ENCODE peak calls at places on chromosomes 11 and 22, in ten cellular contexts. B, A, U, P, K, L, Y, E, J and T are unnamed samples.

GRCh38 chr11:61691378-61692156 is 11.4 kb downstream of the DAGLA start:
- DNase-seq in B (no peak), A (no peak), U (no peak), P (no peak), K (peak), L (no peak), Y (peak), E (no peak), J (no peak), T (no peak)

GRCh38 chr22:48431536-48432315 is 1395.9 kb downstream of the BRD1 start:
- DNase-seq in B (no peak), A (no peak), U (no peak), P (no peak), K (no peak), L (no peak), Y (no peak), E (no peak), J (no peak), T (no peak)

GRCh38 chr11:134951305-134951700 is 539.3 kb upstream of the B3GAT1 start:
- DNase-seq in B (peak), A (peak), U (peak), P (no peak), K (no peak), L (peak), Y (no peak), E (peak), J (no peak), T (no peak)

GRCh38 chr11:2807276-2807681 is 78.3 kb downstream of the CDKN1C start:
- DNase-seq in B (peak), A (no peak), U (peak), P (no peak), K (peak), L (peak), Y (no peak), E (no peak), J (no peak), T (peak)

GRCh38 chr11:125257185-125257584 is 92.6 kb downstream of the PKNOX2 start:
- DNase-seq in B (no peak), A (no peak), U (peak), P (no peak), K (no peak), L (no peak), Y (no peak), E (no peak), J (no peak), T (no peak)

GRCh38 chr22:27475548-27475897 is 326.0 kb downstream of the MN1 start:
- DNase-seq in B (no peak), A (no peak), U (no peak), P (no peak), K (no peak), L (no peak), Y (no peak), E (no peak), J (no peak), T (no peak)

GRCh38 chr22:49905465-49905864 is 12.8 kb downstream of the ALG12 start:
- DNase-seq in B (no peak), A (no peak), U (no peak), P (no peak), K (no peak), L (no peak), Y (no peak), E (no peak), J (no peak), T (no peak)

GRCh38 chr11:110795124-110795624 is 82.9 kb upstream of the ARHGAP20 start:
- DNase-seq in B (peak), A (no peak), U (no peak), P (no peak), K (no peak), L (no peak), Y (no peak), E (no peak), J (no peak), T (no peak)

GRCh38 chr22:21942939-21943338 is 9.7 kb downstream of the PPM1F start:
- DNase-seq in B (no peak), A (no peak), U (peak), P (no peak), K (no peak), L (no peak), Y (no peak), E (no peak), J (no peak), T (peak)

GRCh38 chr22:32745251-32745995 is 56.1 kb upstream of the TIMP3 start:
- DNase-seq in B (no peak), A (peak), U (peak), P (no peak), K (no peak), L (peak), Y (no peak), E (no peak), J (no peak), T (peak)

GRCh38 chr11:133969072-133969471 is 12.3 kb upstream of the IGSF9B start:
- DNase-seq in B (no peak), A (no peak), U (no peak), P (no peak), K (no peak), L (no peak), Y (no peak), E (no peak), J (no peak), T (no peak)

GRCh38 chr11:50174975-50175374 is 142.3 kb downstream of the OR4C45 start:
- DNase-seq in B (no peak), A (no peak), U (no peak), P (no peak), K (no peak), L (no peak), Y (no peak), E (no peak), J (no peak), T (no peak)

GRCh38 chr11:75326439-75326810 is 25.0 kb downstream of the ARRB1 start:
- DNase-seq in B (no peak), A (peak), U (no peak), P (no peak), K (no peak), L (peak), Y (no peak), E (no peak), J (no peak), T (no peak)

GRCh38 chr11:124812876-124813275 is 12.7 kb upstream of the MSANTD2 start:
- DNase-seq in B (peak), A (no peak), U (peak), P (no peak), K (no peak), L (peak), Y (no peak), E (no peak), J (no peak), T (no peak)

GRCh38 chr22:50526849-50527801 is 1.7 kb upstream of the SCO2 start:
- DNase-seq in B (peak), A (no peak), U (peak), P (no peak), K (no peak), L (peak), Y (peak), E (no peak), J (no peak), T (peak)

GRCh38 chr11:83641511-83641910 is 355.3 kb upstream of the CCDC90B start:
- DNase-seq in B (peak), A (no peak), U (peak), P (no peak), K (no peak), L (no peak), Y (no peak), E (peak), J (no peak), T (peak)

GRCh38 chr11:8863838-8864237 is 47.2 kb upstream of the AKIP1 start:
- DNase-seq in B (peak), A (peak), U (peak), P (no peak), K (no peak), L (peak), Y (no peak), E (peak), J (no peak), T (no peak)

GRCh38 chr11:90134420-90135003 is at the start of gene NAALAD2:
- DNase-seq in B (peak), A (no peak), U (peak), P (no peak), K (no peak), L (peak), Y (no peak), E (peak), J (no peak), T (peak)

GRCh38 chr22:49204599-49205214 is 623.0 kb downstream of the BRD1 start:
- DNase-seq in B (no peak), A (no peak), U (no peak), P (no peak), K (no peak), L (no peak), Y (no peak), E (no peak), J (no peak), T (peak)

GRCh38 chr11:7262672-7263071 is 11.0 kb downstream of the SYT9 start:
- DNase-seq in B (no peak), A (no peak), U (no peak), P (no peak), K (no peak), L (no peak), Y (no peak), E (no peak), J (no peak), T (no peak)

GRCh38 chr11:123249354-123249753 is 54.3 kb upstream of the CLMP start:
- DNase-seq in B (peak), A (no peak), U (no peak), P (no peak), K (no peak), L (no peak), Y (no peak), E (no peak), J (no peak), T (no peak)

GRCh38 chr11:128208329-128209220 is 378.8 kb downstream of the ETS1 start:
- DNase-seq in B (peak), A (peak), U (peak), P (no peak), K (no peak), L (peak), Y (no peak), E (peak), J (no peak), T (no peak)

GRCh38 chr22:17773606-17774205 is 563 bp downstream of the BID start:
- DNase-seq in B (peak), A (no peak), U (peak), P (peak), K (peak), L (peak), Y (peak), E (no peak), J (no peak), T (peak)

GRCh38 chr22:46561435-46561905 is 24.1 kb upstream of the CELSR1 start:
- DNase-seq in B (no peak), A (no peak), U (no peak), P (no peak), K (no peak), L (peak), Y (peak), E (no peak), J (no peak), T (no peak)

GRCh38 chr11:69696749-69697488 is 6.9 kb downstream of the FGF19 start:
- DNase-seq in B (no peak), A (no peak), U (no peak), P (no peak), K (peak), L (no peak), Y (peak), E (no peak), J (no peak), T (peak)